ENCODE peak calls at places on chromosome 4, in four cellular contexts. X, M, I and Y are unnamed samples.

GRCh38 chr4:135194477-135194876 is 992.9 kb upstream of the PABPC4L start:
- DNase-seq in X (no peak), M (no peak), I (no peak), Y (no peak)

GRCh38 chr4:4735870-4736269 is 123.6 kb upstream of the MSX1 start:
- DNase-seq in X (no peak), M (no peak), I (no peak), Y (peak)

GRCh38 chr4:81804849-81805248 is 333.1 kb upstream of the RASGEF1B start:
- DNase-seq in X (no peak), M (no peak), I (no peak), Y (no peak)

GRCh38 chr4:53974561-53974960 is 89.8 kb downstream of the CHIC2 start:
- DNase-seq in X (no peak), M (no peak), I (no peak), Y (no peak)

GRCh38 chr4:147560632-147561031 is 56.6 kb upstream of the TMEM184C start:
- DNase-seq in X (no peak), M (no peak), I (no peak), Y (peak)

GRCh38 chr4:7067523-7068278 is at the start of gene GRPEL1:
- DNase-seq in X (peak), M (peak), I (peak), Y (peak)

GRCh38 chr4:164937576-164938270 is 39.7 kb downstream of the TRIM61 start:
- DNase-seq in X (peak), M (no peak), I (no peak), Y (peak)

GRCh38 chr4:4852591-4853362 is 6.7 kb upstream of the MSX1 start:
- DNase-seq in X (no peak), M (peak), I (no peak), Y (peak)

GRCh38 chr4:7387925-7388324 is 46.8 kb downstream of the PSAPL1 start:
- DNase-seq in X (no peak), M (no peak), I (no peak), Y (no peak)

GRCh38 chr4:22607382-22607781 is 85.4 kb upstream of the GBA3 start:
- DNase-seq in X (no peak), M (peak), I (peak), Y (peak)

GRCh38 chr4:40462326-40462725 is 127.2 kb downstream of the CHRNA9 start:
- DNase-seq in X (peak), M (no peak), I (no peak), Y (no peak)

GRCh38 chr4:14396183-14396582 is 606.1 kb upstream of the CPEB2 start:
- DNase-seq in X (no peak), M (no peak), I (no peak), Y (no peak)

GRCh38 chr4:185033072-185033471 is 14.8 kb downstream of the HELT start:
- DNase-seq in X (no peak), M (no peak), I (no peak), Y (no peak)

GRCh38 chr4:139007640-139008039 is 7.9 kb upstream of the NOCT start:
- DNase-seq in X (no peak), M (no peak), I (no peak), Y (no peak)

GRCh38 chr4:72886602-72887001 is 182.9 kb downstream of the COX18 start:
- DNase-seq in X (no peak), M (peak), I (no peak), Y (no peak)

GRCh38 chr4:53592128-53592527 is 842 bp upstream of the LNX1 start:
- DNase-seq in X (no peak), M (no peak), I (no peak), Y (peak)

GRCh38 chr4:71526626-71527406 is 188.0 kb downstream of the SLC4A4 start:
- DNase-seq in X (no peak), M (no peak), I (no peak), Y (no peak)

GRCh38 chr4:187618701-187619278 is 376.8 kb upstream of the ZFP42 start:
- DNase-seq in X (no peak), M (no peak), I (no peak), Y (peak)

GRCh38 chr4:78529569-78530209 is 21.9 kb upstream of the ANXA3 start:
- DNase-seq in X (no peak), M (no peak), I (no peak), Y (peak)

GRCh38 chr4:151952137-151952536 is 191.3 kb upstream of the GATB start:
- DNase-seq in X (no peak), M (no peak), I (no peak), Y (no peak)

GRCh38 chr4:104395219-104395618 is 99.5 kb downstream of the CXXC4 start:
- DNase-seq in X (no peak), M (no peak), I (no peak), Y (no peak)

GRCh38 chr4:7298601-7299000 is 106.3 kb downstream of the SORCS2 start:
- DNase-seq in X (no peak), M (no peak), I (no peak), Y (no peak)

GRCh38 chr4:82864336-82865001 is 26.5 kb downstream of the SEC31A start:
- DNase-seq in X (no peak), M (no peak), I (no peak), Y (no peak)

GRCh38 chr4:153365003-153365402 is 20.5 kb downstream of the MND1 start:
- DNase-seq in X (no peak), M (no peak), I (no peak), Y (no peak)

GRCh38 chr4:146577111-146577510 is 55.4 kb upstream of the SLC10A7 start:
- DNase-seq in X (no peak), M (no peak), I (no peak), Y (peak)

GRCh38 chr4:136927172-136927571 is 605.1 kb downstream of the PCDH18 start:
- DNase-seq in X (no peak), M (no peak), I (no peak), Y (peak)

GRCh38 chr4:5019796-5020195 is 538 bp upstream of the CYTL1 start:
- DNase-seq in X (no peak), M (peak), I (no peak), Y (no peak)

GRCh38 chr4:39256436-39256835 is 74.1 kb downstream of the WDR19 start:
- DNase-seq in X (no peak), M (no peak), I (no peak), Y (no peak)

GRCh38 chr4:154959756-154960155 is 178.7 kb downstream of the RBM46 start:
- DNase-seq in X (no peak), M (no peak), I (no peak), Y (no peak)

GRCh38 chr4:181659202-181659601 is 584.0 kb upstream of the TENM3 start:
- DNase-seq in X (no peak), M (no peak), I (no peak), Y (no peak)

GRCh38 chr4:182261651-182262223 is 18.5 kb downstream of the TENM3 start:
- DNase-seq in X (no peak), M (no peak), I (no peak), Y (no peak)

GRCh38 chr4:110735691-110736090 is 112.8 kb upstream of the PITX2 start:
- DNase-seq in X (no peak), M (no peak), I (no peak), Y (peak)

GRCh38 chr4:3313556-3314228 is 20.9 kb downstream of the RGS12 start:
- DNase-seq in X (no peak), M (no peak), I (no peak), Y (no peak)

GRCh38 chr4:77177196-77177595 is 20.2 kb downstream of the CCNG2 start:
- DNase-seq in X (no peak), M (no peak), I (no peak), Y (no peak)

GRCh38 chr4:184511156-184511555 is 36.8 kb upstream of the IRF2 start:
- DNase-seq in X (no peak), M (no peak), I (no peak), Y (no peak)

GRCh38 chr4:48315728-48316630 is 25.4 kb upstream of the SLAIN2 start:
- DNase-seq in X (no peak), M (peak), I (peak), Y (peak)

GRCh38 chr4:56821394-56822263 is at the start of gene SPINK2:
- DNase-seq in X (no peak), M (peak), I (peak), Y (no peak)

GRCh38 chr4:20326460-20326859 is 74.8 kb downstream of the SLIT2 start:
- DNase-seq in X (no peak), M (no peak), I (no peak), Y (no peak)
- TF ChIP-seq RFX5 in X (no peak), M (no peak), I (no peak), Y (no peak)

GRCh38 chr4:1554876-1555265 is 129.2 kb downstream of the FAM53A start:
- DNase-seq in X (no peak), M (no peak), I (no peak), Y (no peak)
- TF ChIP-seq RFX5 in X (no peak), M (no peak), I (no peak), Y (no peak)

DNA sequence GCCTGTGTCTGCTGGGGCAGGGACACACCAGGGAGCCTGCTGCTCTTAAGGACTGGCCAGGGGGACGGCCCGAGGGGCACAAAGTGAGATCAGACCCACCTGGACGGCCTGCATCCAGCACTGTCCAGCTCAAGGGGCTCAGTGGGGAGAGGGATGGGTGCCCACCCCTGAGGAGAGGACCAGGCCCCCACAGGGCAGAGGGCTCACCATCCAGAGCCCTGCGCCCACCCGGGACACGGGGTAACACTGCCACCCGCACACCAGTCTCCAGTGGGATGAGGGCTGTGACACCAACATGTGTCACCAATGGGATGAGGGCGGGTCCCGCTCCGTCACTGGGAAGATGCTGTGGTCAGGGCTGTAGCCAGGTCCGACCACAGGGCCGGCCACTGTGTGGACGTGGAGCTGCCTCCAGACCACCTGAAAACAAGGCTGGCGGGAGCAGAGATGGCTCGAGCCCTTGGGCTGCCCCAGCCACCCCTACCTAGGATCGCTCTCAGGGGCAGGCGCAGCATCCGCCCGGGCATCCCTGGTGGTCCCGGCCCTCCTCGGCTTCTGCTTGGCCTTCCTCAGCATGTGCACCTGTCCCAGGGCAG is 13.1 kb downstream of the DGKQ start:
- DNase-seq in X (no peak), M (peak), I (no peak), Y (no peak)
- TF ChIP-seq RFX5 in X (no peak), M (no peak), I (no peak), Y (no peak)

DNA sequence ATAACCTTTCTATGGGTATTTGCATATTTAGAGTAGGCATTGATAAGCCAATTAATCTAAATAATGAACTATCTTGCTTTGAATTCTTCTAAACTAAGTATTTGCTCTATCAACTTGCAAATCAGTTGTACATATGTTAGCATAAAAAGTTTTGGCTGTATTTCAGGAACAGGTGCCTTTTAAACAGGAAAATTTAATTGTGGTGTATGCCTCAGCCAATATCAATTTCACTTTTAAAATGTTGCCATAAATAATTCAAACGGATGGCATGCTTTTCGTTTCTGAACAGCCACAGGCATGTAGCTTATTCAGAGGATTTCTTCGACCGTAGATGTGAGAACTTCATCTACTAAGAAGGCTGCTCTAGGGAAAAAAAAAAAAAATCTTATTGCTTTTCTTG is 99.9 kb downstream of the DCLK2 start:
- DNase-seq in X (no peak), M (no peak), I (no peak), Y (peak)
- TF ChIP-seq RFX5 in X (no peak), M (no peak), I (no peak), Y (no peak)